ENCODE peak calls at places on chromosomes 2 and 18, in five cellular contexts. O is CD8-positive, alpha-beta memory T cell; D is cardiac muscle cell; E is iPS DF 6.9; K is GM23248. M is an unnamed sample. For H3K4me1, the result is how much of the 10 kb centered on the place peaks cover.

GRCh38 chr2:181649436-181649979 is 7.4 kb downstream of the CERKL start:
- DNase-seq in O (no peak), D (no peak), E (no peak), K (no peak), M (no peak)

GRCh38 chr2:98118161-98118560 is 31.2 kb downstream of the VWA3B start:
- DNase-seq in O (no peak), D (no peak), E (no peak), K (peak), M (no peak)

GRCh38 chr2:176115883-176116813 is at the start of gene HOXD10:
- DNase-seq in O (no peak), D (no peak), E (no peak), K (peak), M (no peak)

GRCh38 chr18:54532962-54533361 is 58.1 kb upstream of the DYNAP start:
- DNase-seq in O (no peak), D (no peak), E (no peak), K (no peak), M (no peak)

GRCh38 chr2:175057078-175057685 is 52.0 kb upstream of the CHN1 start:
- DNase-seq in O (no peak), D (no peak), E (no peak), K (no peak), M (no peak)

GRCh38 chr2:209388416-209389037 is 35.3 kb upstream of the MAP2 start:
- DNase-seq in O (no peak), D (no peak), E (no peak), K (no peak), M (no peak)

GRCh38 chr18:52995875-52996274 is 655.9 kb downstream of the DCC start:
- DNase-seq in O (no peak), D (no peak), E (no peak), K (no peak), M (no peak)

GRCh38 chr2:128477891-128478290 is 159.2 kb upstream of the HS6ST1 start:
- DNase-seq in O (no peak), D (no peak), E (no peak), K (no peak), M (no peak)

GRCh38 chr18:70459731-70460130 is 170.9 kb downstream of the SOCS6 start:
- DNase-seq in O (no peak), D (no peak), E (no peak), K (no peak), M (no peak)

GRCh38 chr2:157894694-157895450 is 18.7 kb upstream of the ACVR1 start:
- DNase-seq in O (no peak), D (no peak), E (no peak), K (peak), M (no peak)

GRCh38 chr18:54777118-54777791 is 51.0 kb upstream of the RAB27B start:
- DNase-seq in O (no peak), D (no peak), E (no peak), K (no peak), M (no peak)

GRCh38 chr2:168614291-168615018 is 158.4 kb downstream of the CERS6 start:
- DNase-seq in O (no peak), D (no peak), E (no peak), K (no peak), M (no peak)

GRCh38 chr2:48347712-48348111 is 182.2 kb upstream of the STON1 start:
- DNase-seq in O (no peak), D (no peak), E (no peak), K (peak), M (no peak)

GRCh38 chr2:123051136-123051535 is 974.0 kb upstream of the CNTNAP5 start:
- DNase-seq in O (no peak), D (no peak), E (no peak), K (no peak), M (no peak)

GRCh38 chr2:188478724-188479123 is 187.1 kb downstream of the GULP1 start:
- DNase-seq in O (no peak), D (peak), E (no peak), K (no peak), M (no peak)

GRCh38 chr2:235170016-235170415 is 218.2 kb downstream of the SH3BP4 start:
- DNase-seq in O (no peak), D (no peak), E (no peak), K (peak), M (no peak)

GRCh38 chr2:99543247-99543646 is 53.4 kb upstream of the REV1 start:
- DNase-seq in O (no peak), D (no peak), E (no peak), K (no peak), M (no peak)

GRCh38 chr2:205232086-205232485 is 450.2 kb upstream of the NRP2 start:
- DNase-seq in O (no peak), D (no peak), E (no peak), K (no peak), M (no peak)

GRCh38 chr2:72114693-72115051 is 33.0 kb downstream of the CYP26B1 start:
- DNase-seq in O (no peak), D (peak), E (no peak), K (peak), M (no peak)

GRCh38 chr2:40957508-40957907 is 505.6 kb upstream of the SLC8A1 start:
- DNase-seq in O (no peak), D (no peak), E (no peak), K (peak), M (no peak)

GRCh38 chr2:97908208-97908676 is 87.5 kb downstream of the TMEM131 start:
- DNase-seq in O (no peak), D (no peak), E (no peak), K (no peak), M (no peak)

GRCh38 chr2:100161940-100162620 is 19.7 kb upstream of the AFF3 start:
- DNase-seq in O (no peak), D (no peak), E (no peak), K (no peak), M (no peak)

GRCh38 chr2:96948483-96949152 is 37.8 kb downstream of the FAM178B start:
- DNase-seq in O (no peak), D (no peak), E (no peak), K (no peak), M (no peak)

GRCh38 chr2:43685350-43685749 is 9.1 kb upstream of the C1GALT1C1L start:
- DNase-seq in O (no peak), D (no peak), E (no peak), K (peak), M (no peak)

GRCh38 chr2:201182650-201183372 is at the start of gene CASP10:
- DNase-seq in O (no peak), D (no peak), E (no peak), K (peak), M (peak)

GRCh38 chr2:6080837-6081541 is 388.8 kb downstream of the SOX11 start:
- DNase-seq in O (no peak), D (peak), E (no peak), K (no peak), M (no peak)

GRCh38 chr2:161199885-161200284 is 39.7 kb downstream of the TANK start:
- DNase-seq in O (no peak), D (no peak), E (no peak), K (no peak), M (no peak)

GRCh38 chr2:152483276-152483996 is 148.5 kb downstream of the FMNL2 start:
- DNase-seq in O (no peak), D (no peak), E (no peak), K (peak), M (no peak)

GRCh38 chr2:141666191-141666590 is 464.6 kb downstream of the LRP1B start:
- DNase-seq in O (no peak), D (no peak), E (no peak), K (no peak), M (no peak)

GRCh38 chr2:46942143-46942526 is 26.5 kb upstream of the MCFD2 start:
- DNase-seq in O (peak), D (no peak), E (no peak), K (peak), M (peak)

GRCh38 chr2:109333414-109334194 is 204.6 kb downstream of the SH3RF3 start:
- DNase-seq in O (no peak), D (peak), E (no peak), K (peak), M (no peak)
- H3K4me1 ChIP-seq in O (under half), D (under half), E (under half), K (half or more), M (under half)

DNA sequence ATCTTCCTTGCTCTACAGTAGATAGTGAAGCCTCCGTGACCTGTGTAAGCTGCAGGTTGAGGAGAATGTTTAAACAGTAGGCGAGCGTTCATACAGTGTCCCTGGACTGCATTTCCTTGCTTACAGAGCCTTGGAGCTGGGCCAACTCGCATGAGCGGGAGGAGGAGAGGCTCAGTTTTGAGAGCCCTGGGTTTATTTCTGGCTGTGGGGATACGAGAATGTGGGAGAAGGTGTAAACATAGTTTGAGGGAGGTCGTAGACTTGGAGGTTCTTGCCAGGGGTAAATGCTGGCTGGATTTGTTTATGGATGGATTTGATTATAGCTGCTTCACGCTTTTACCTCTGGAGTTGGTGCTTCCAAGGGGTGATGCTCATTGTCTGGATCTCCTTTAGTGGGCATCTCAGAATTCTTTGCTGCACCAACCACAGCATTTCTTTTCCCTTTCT is 20.8 kb downstream of the CRIM1 start:
- DNase-seq in O (no peak), D (peak), E (no peak), K (peak), M (no peak)
- H3K4me1 ChIP-seq in O (under half), D (under half), E (under half), K (half or more), M (under half)

GRCh38 chr2:30233142-30233961 is 2.0 kb downstream of the LBH start:
- DNase-seq in O (no peak), D (no peak), E (no peak), K (peak), M (no peak)
- H3K4me1 ChIP-seq in O (half or more), D (half or more), E (under half), K (under half), M (half or more)

GRCh38 chr18:23238651-23239349 is 103.5 kb downstream of the CABLES1 start:
- DNase-seq in O (no peak), D (no peak), E (no peak), K (peak), M (no peak)
- H3K4me1 ChIP-seq in O (under half), D (under half), E (under half), K (under half), M (under half)

GRCh38 chr2:20575414-20575813 is 75.5 kb downstream of the HS1BP3 start:
- DNase-seq in O (no peak), D (no peak), E (no peak), K (no peak), M (no peak)

GRCh38 chr2:20574930-20575329 is 76.0 kb downstream of the HS1BP3 start:
- DNase-seq in O (no peak), D (no peak), E (no peak), K (no peak), M (no peak)

GRCh38 chr2:20574423-20574911 is 76.4 kb downstream of the HS1BP3 start:
- DNase-seq in O (no peak), D (no peak), E (no peak), K (no peak), M (no peak)

GRCh38 chr2:20571644-20572215 is 79.2 kb downstream of the HS1BP3 start:
- DNase-seq in O (no peak), D (no peak), E (no peak), K (no peak), M (no peak)

GRCh38 chr2:20573611-20574422 is 77.1 kb downstream of the HS1BP3 start:
- DNase-seq in O (no peak), D (no peak), E (no peak), K (peak), M (no peak)
- H3K4me1 ChIP-seq in O (under half), D (under half), E (under half), K (under half), M (under half)

DNA sequence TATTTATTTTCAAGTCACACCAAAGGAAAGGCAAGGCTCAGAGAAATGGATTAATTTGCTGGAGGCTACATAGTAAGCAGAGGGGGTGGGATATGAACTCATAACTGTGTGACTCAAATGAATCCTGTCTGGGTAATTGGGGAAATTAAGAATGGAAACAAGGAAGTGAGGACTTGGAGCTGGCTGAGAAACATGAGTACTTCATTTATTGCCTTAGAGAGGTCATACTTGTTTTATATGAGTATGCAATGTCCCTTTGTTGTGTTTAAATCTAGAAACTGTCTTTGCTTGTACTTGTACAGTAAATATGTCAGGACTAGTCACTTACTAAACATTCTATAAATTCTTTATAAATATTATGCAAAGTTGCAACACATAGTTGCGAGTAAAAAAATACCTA is 2166.6 kb upstream of the PIK3C3 start:
- DNase-seq in O (no peak), D (no peak), E (no peak), K (peak), M (no peak)
- H3K4me1 ChIP-seq in O (under half), D (under half), E (under half), K (under half), M (under half)

GRCh38 chr2:101677657-101678056 is 19.9 kb upstream of the MAP4K4 start:
- DNase-seq in O (no peak), D (no peak), E (no peak), K (no peak), M (no peak)
- H3K4me1 ChIP-seq in O (under half), D (under half), E (under half), K (under half), M (under half)

DNA sequence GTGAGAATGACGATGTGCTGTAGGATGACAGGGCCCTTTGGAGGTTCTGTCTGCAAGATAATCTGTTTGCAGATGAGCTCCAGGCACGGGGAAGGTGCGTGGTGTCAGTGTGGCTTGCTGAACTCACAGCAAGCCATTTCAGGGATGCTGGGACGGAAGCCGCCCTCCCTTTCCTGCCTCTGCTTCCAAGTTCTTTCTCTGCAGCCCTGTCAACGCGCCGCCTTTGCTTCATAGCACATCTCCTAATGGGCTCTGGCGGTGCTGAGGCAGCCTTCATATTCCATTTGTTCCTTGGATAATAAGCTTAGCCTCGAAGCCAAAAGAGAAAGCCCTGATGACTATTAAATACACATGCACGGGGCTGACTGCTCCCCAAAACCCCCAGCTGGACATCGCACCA is 81.7 kb upstream of the TAF1B start:
- DNase-seq in O (no peak), D (no peak), E (no peak), K (no peak), M (no peak)
- H3K4me1 ChIP-seq in O (under half), D (under half), E (under half), K (under half), M (under half)

DNA sequence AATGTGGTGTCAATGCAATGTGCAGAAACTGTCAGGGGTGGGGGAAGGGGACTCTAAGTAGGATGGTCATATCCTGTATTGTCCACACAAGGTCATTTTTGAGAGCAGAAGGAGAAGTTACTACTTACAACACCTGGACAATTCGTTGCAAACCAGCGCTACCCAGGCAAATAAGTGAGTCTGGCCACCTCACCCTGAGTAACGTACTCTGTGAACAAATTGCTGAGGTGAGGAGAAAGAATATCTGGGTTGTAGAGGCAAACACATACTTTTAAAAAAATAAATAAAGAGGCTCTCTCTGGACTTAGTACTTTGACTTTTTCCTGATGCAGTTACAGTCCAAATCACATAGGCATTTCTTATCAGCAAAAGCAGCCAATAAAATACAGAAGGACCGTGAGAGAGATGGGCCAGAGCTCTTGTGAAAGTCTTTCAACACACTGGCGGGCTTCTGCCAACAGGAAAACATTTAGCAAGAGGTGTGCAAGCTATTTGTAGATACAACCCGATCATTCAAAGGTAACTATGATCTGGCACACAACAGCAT is 268.2 kb upstream of the ID2 start:
- DNase-seq in O (no peak), D (peak), E (no peak), K (no peak), M (no peak)
- H3K4me1 ChIP-seq in O (under half), D (under half), E (under half), K (under half), M (under half)

DNA sequence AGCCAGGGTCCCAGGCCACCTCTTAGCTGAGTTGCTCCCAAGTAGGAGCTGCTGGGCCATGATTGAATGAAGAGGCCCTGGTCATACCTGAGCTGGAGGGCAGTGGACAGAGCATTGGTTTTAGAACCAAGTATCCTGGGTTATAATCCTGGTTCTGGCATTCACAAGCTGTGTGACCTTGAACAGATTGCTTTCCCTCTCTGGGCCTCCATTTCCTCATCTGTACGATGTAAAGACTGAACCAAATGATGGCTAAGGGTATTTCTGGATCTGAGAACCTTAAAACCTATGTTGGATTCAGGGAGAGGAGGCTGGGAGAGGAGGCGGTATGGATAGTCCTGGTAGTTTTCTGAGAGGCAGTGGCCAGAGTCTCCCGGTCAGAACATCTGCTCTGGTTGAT is 31.0 kb downstream of the KCNK3 start:
- DNase-seq in O (no peak), D (no peak), E (no peak), K (no peak), M (no peak)
- H3K4me1 ChIP-seq in O (under half), D (under half), E (under half), K (under half), M (under half)

M was measured in CD8-positive, alpha-beta T cell.